ENCODE peak calls at places on chromosome 1, in four cellular contexts. T is iPS DF 6.9, C is AG04450, J is T-helper 9 cell. B is an unnamed sample.
A peak's percentile ranks its signal among the peaks of the same experiment; 100 is the strongest.

GRCh38 chr1:79290927-79291474 is 284.5 kb upstream of the ADGRL4 start:
- DNase-seq in C (no peak), T (no peak), J (no peak), B (no peak)

GRCh38 chr1:56820755-56821461 is 1.7 kb upstream of the FYB2 start:
- DNase-seq in T (peak; percentile 75), J (peak; percentile 43), C (peak; percentile 64), B (no peak)

GRCh38 chr1:183021405-183022201 is 1.6 kb upstream of the LAMC1 start:
- DNase-seq in T (no peak), C (no peak), J (no peak), B (no peak)

GRCh38 chr1:42936309-42937078 is 22.2 kb downstream of the SLC2A1 start:
- DNase-seq in C (no peak), J (no peak), T (no peak), B (no peak)

GRCh38 chr1:236952279-236953003 is 51.8 kb downstream of the MT1HL1 start:
- DNase-seq in T (no peak), C (no peak), J (no peak), B (no peak)

GRCh38 chr1:177172331-177172730 is 1.6 kb downstream of the BRINP2 start:
- DNase-seq in T (no peak), C (no peak), J (no peak), B (no peak)

GRCh38 chr1:213988639-213989070 is 882 bp downstream of the PROX1 start:
- DNase-seq in T (no peak), J (no peak), C (no peak), B (no peak)

GRCh38 chr1:100847481-100847880 is 47.2 kb downstream of the EXTL2 start:
- DNase-seq in T (no peak), J (no peak), C (no peak), B (no peak)

GRCh38 chr1:229557214-229557850 is 1.2 kb downstream of the ABCB10 start:
- DNase-seq in J (no peak), C (no peak), T (no peak), B (no peak)

GRCh38 chr1:41151846-41152245 is 90.3 kb downstream of the SCMH1 start:
- DNase-seq in J (no peak), T (no peak), C (no peak), B (no peak)

GRCh38 chr1:3506041-3506440 is 51.6 kb downstream of the ARHGEF16 start:
- DNase-seq in T (no peak), J (no peak), C (no peak), B (no peak)

B was measured in GDM1.